ENCODE peak calls at places on chromosomes 11 and 22, in eight cellular contexts. M, Q, G, D, S, K, E and P are unnamed samples.

GRCh38 chr11:7999795-8000194 is 12.7 kb downstream of the EIF3F start:
- DNase-seq in G (no peak), E (no peak), M (no peak), K (no peak), D (no peak), Q (no peak), S (no peak), P (no peak)

GRCh38 chr11:5123802-5124521 is 14.2 kb downstream of the OR52A5 start:
- DNase-seq in E (peak), S (peak), D (peak), K (peak), M (peak), G (no peak), Q (peak), P (no peak)

GRCh38 chr11:72228844-72229231 is 4.3 kb downstream of the INPPL1 start:
- DNase-seq in M (no peak), Q (no peak), G (no peak), E (no peak), S (no peak), D (no peak), K (no peak), P (no peak)

GRCh38 chr11:35138949-35139881 is at the start of gene CD44:
- DNase-seq in E (peak), Q (peak), K (peak), M (peak), G (no peak), S (peak), D (peak), P (peak)

GRCh38 chr11:59611570-59612565 is 3.7 kb downstream of the OSBP start:
- DNase-seq in K (no peak), D (no peak), E (no peak), G (no peak), S (no peak), M (peak), Q (no peak), P (no peak)

GRCh38 chr11:116829525-116830183 is at the start of gene APOC3:
- DNase-seq in S (no peak), E (no peak), M (peak), D (no peak), G (no peak), K (no peak), Q (no peak), P (no peak)

GRCh38 chr11:61315260-61315659 is 17.6 kb downstream of the DDB1 start:
- DNase-seq in M (no peak), K (no peak), E (no peak), G (no peak), D (peak), Q (no peak), S (no peak), P (no peak)

GRCh38 chr22:40462195-40462988 is 92.0 kb downstream of the SGSM3 start:
- DNase-seq in E (peak), M (no peak), S (no peak), D (no peak), Q (no peak), K (no peak), G (no peak), P (no peak)

GRCh38 chr11:73521621-73522020 is 76.3 kb downstream of the FAM168A start:
- DNase-seq in D (no peak), E (peak), G (no peak), M (peak), K (no peak), S (no peak), Q (no peak), P (no peak)

GRCh38 chr22:30314918-30315317 is 11.8 kb downstream of the TBC1D10A start:
- DNase-seq in E (no peak), G (no peak), S (no peak), K (no peak), Q (no peak), M (no peak), D (peak), P (no peak)

GRCh38 chr22:47245786-47246185 is 483.3 kb downstream of the TBC1D22A start:
- DNase-seq in E (no peak), S (no peak), D (no peak), G (no peak), Q (peak), K (no peak), M (no peak), P (no peak)

GRCh38 chr22:44392446-44392921 is 79.7 kb upstream of the SHISAL1 start:
- DNase-seq in G (no peak), S (no peak), Q (no peak), K (peak), M (no peak), D (peak), E (no peak), P (no peak)

GRCh38 chr11:110712643-110713468 is 619 bp upstream of the ARHGAP20 start:
- DNase-seq in D (peak), G (no peak), Q (no peak), M (peak), S (peak), K (peak), E (no peak), P (peak)

GRCh38 chr11:111765984-111766833 is at the start of gene PPP2R1B:
- DNase-seq in K (peak), G (peak), Q (peak), M (peak), D (peak), S (peak), E (peak), P (peak)

GRCh38 chr11:36363361-36364272 is 67.5 kb downstream of the PRR5L start:
- DNase-seq in D (peak), E (no peak), M (no peak), Q (no peak), G (no peak), K (no peak), S (peak), P (no peak)

GRCh38 chr11:128324531-128325141 is 262.7 kb downstream of the ETS1 start:
- DNase-seq in Q (no peak), M (no peak), G (no peak), D (no peak), S (no peak), E (no peak), K (no peak), P (no peak)

GRCh38 chr22:30882181-30882771 is 86.3 kb downstream of the MORC2 start:
- DNase-seq in S (no peak), E (no peak), Q (no peak), D (no peak), G (no peak), K (no peak), M (no peak), P (no peak)

GRCh38 chr11:107928767-107929507 is 689 bp downstream of the RAB39A start:
- DNase-seq in S (peak), Q (peak), G (no peak), M (no peak), D (no peak), E (peak), K (peak), P (peak)

GRCh38 chr11:96145163-96145585 is 197.8 kb downstream of the MAML2 start:
- DNase-seq in D (no peak), K (no peak), Q (no peak), M (peak), G (no peak), S (no peak), E (no peak), P (no peak)

GRCh38 chr11:131423715-131424114 is 53.3 kb downstream of the NTM start:
- DNase-seq in D (peak), M (no peak), K (no peak), Q (peak), G (no peak), S (no peak), E (no peak), P (no peak)

GRCh38 chr11:112612283-112612849 is 348.9 kb upstream of the NCAM1 start:
- DNase-seq in D (no peak), G (no peak), S (peak), M (no peak), Q (no peak), E (no peak), K (peak), P (no peak)

GRCh38 chr11:10414659-10415058 is 40.4 kb upstream of the AMPD3 start:
- DNase-seq in D (no peak), Q (peak), S (peak), M (peak), E (peak), K (no peak), G (no peak), P (no peak)

GRCh38 chr11:78698612-78699011 is 123.9 kb upstream of the NARS2 start:
- DNase-seq in G (no peak), D (peak), Q (no peak), K (no peak), M (peak), E (no peak), S (no peak), P (no peak)

GRCh38 chr11:91158297-91158696 is 935.4 kb upstream of the CHORDC1 start:
- DNase-seq in G (no peak), E (no peak), S (no peak), K (no peak), Q (no peak), M (no peak), D (no peak), P (no peak)

GRCh38 chr22:39900306-39901227 is at the start of gene GRAP2:
- DNase-seq in E (peak), M (no peak), S (no peak), G (no peak), D (no peak), K (no peak), Q (no peak), P (no peak)

GRCh38 chr11:65979261-65979759 is 17.8 kb downstream of the SART1 start:
- DNase-seq in Q (no peak), E (no peak), G (no peak), S (no peak), M (no peak), D (no peak), K (no peak), P (no peak)

GRCh38 chr11:65978391-65979238 is 17.1 kb downstream of the SART1 start:
- DNase-seq in S (no peak), Q (no peak), D (no peak), G (no peak), K (no peak), E (no peak), M (no peak), P (no peak)

GRCh38 chr11:65975771-65976170 is 14.2 kb downstream of the SART1 start:
- DNase-seq in M (no peak), S (no peak), Q (no peak), G (no peak), E (no peak), D (no peak), K (no peak), P (no peak)

GRCh38 chr11:65977621-65978390 is 16.3 kb downstream of the SART1 start:
- DNase-seq in E (no peak), Q (no peak), D (no peak), M (no peak), K (no peak), S (no peak), G (no peak), P (no peak)

DNA sequence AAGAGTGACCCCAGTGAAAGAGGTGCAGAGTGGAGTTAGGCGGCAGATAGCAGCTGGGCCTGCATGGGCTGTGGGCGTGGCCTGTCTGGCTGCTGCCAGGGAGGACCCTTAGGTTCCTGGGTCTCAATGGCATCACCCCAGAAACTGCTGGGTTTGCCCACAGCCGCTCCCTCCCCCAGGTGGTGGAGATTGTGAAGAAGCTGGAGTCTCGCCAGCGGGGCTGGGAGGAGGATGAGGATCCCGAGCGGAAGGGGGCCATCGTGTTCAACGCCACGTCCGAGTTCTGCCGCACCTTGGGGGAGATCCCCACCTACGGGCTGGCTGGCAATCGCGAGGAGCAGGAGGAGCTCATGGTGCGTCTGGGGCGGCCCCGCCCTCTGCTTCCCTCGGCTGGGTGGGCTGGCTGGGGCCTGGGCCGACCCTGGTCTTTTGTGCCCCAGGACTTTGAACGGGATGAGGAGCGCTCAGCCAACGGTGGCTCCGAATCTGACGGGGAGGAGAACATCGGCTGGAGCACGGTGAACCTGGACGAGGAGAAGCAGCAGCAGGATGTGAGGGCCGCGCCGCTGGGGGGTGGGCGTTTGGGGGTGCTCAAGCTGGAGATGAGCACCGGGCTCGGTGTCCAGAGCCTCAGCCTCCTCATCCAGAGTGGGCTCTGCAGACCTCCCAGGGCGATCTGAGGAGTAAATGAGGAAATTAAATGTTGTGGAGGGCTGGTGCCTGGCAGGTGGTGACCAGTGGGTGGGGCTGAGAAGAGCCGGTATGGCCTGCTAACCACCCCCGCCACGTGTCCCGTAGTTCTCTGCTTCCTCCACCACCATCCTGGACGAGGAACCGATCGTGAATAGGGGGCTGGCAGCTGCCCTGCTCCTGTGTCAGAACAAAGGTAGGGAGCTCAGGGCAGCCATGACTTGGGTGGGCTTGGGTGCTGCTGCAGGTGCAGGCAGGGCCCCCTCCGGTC is 15.0 kb downstream of the SART1 start:
- DNase-seq in Q (no peak), G (no peak), K (no peak), M (no peak), S (no peak), D (no peak), E (no peak), P (no peak)
- TF ChIP-seq CTCF in Q (no peak), G (no peak), K (no peak), M (no peak), S (no peak), D (no peak), E (no peak), P (no peak)

GRCh38 chr11:95137299-95137698 is 47.7 kb downstream of the ENDOD1 start:
- DNase-seq in G (no peak), M (no peak), E (no peak), Q (no peak), D (no peak), S (no peak), K (no peak), P (no peak)

GRCh38 chr11:95132956-95133355 is 43.3 kb downstream of the ENDOD1 start:
- DNase-seq in S (no peak), E (no peak), M (no peak), Q (no peak), D (peak), K (no peak), G (no peak), P (no peak)

GRCh38 chr11:95134491-95134890 is 44.8 kb downstream of the ENDOD1 start:
- DNase-seq in S (no peak), K (no peak), E (no peak), G (no peak), M (peak), Q (peak), D (peak), P (no peak)

GRCh38 chr11:95135880-95136279 is 46.2 kb downstream of the ENDOD1 start:
- DNase-seq in K (no peak), S (no peak), Q (no peak), G (no peak), M (no peak), D (no peak), E (no peak), P (no peak)

GRCh38 chr11:95135155-95135554 is 45.5 kb downstream of the ENDOD1 start:
- DNase-seq in Q (no peak), K (no peak), M (no peak), S (no peak), D (peak), G (no peak), E (no peak), P (no peak)
- TF ChIP-seq CTCF in Q (no peak), K (no peak), M (no peak), S (no peak), D (no peak), G (no peak), E (no peak), P (no peak)

GRCh38 chr22:17159504-17159951 is 451 bp upstream of the HDHD5 start:
- DNase-seq in Q (peak), G (no peak), K (no peak), E (peak), S (peak), M (peak), D (peak), P (peak)

GRCh38 chr22:17161991-17162390 is 2.9 kb upstream of the HDHD5 start:
- DNase-seq in G (no peak), D (no peak), K (no peak), Q (no peak), E (no peak), M (no peak), S (no peak), P (no peak)

GRCh38 chr22:17162731-17163130 is 3.7 kb upstream of the HDHD5 start:
- DNase-seq in S (no peak), E (no peak), M (no peak), Q (no peak), D (no peak), K (no peak), G (no peak), P (no peak)

GRCh38 chr22:17167486-17167885 is 8.4 kb upstream of the HDHD5 start:
- DNase-seq in Q (no peak), D (no peak), E (no peak), M (no peak), K (no peak), G (no peak), S (no peak), P (no peak)

GRCh38 chr22:17164392-17165024 is 5.4 kb upstream of the HDHD5 start:
- DNase-seq in E (no peak), D (no peak), M (no peak), K (peak), G (no peak), Q (no peak), S (peak), P (no peak)
- TF ChIP-seq CTCF in E (peak), D (peak), M (peak), K (peak), G (peak), Q (no peak), S (peak), P (no peak)

GRCh38 chr22:38299758-38300157 is 17.5 kb downstream of the CSNK1E start:
- DNase-seq in G (no peak), D (no peak), Q (no peak), E (no peak), M (no peak), S (no peak), K (no peak), P (no peak)
- TF ChIP-seq CTCF in G (no peak), D (no peak), Q (no peak), E (no peak), M (no peak), S (no peak), K (no peak), P (no peak)